ENCODE peak calls at places on chromosomes 4 and X, in four cellular contexts. One of them, this sample, is unnamed.

GRCh38 chr4:71241467-71242401 is 97.1 kb upstream of the SLC4A4 start:
- DNase-seq in osteocyte: no peak
- DNase-seq in germinal center: no peak
- DNase-seq in mesendoderm: no peak
- DNase-seq in this sample: no peak

GRCh38 chrX:12548746-12549145 is 242.5 kb upstream of the PRPS2 start:
- DNase-seq in osteocyte: no peak
- DNase-seq in germinal center: no peak
- DNase-seq in mesendoderm: peak
- DNase-seq in this sample: no peak

GRCh38 chrX:51257490-51257889 is 75.1 kb upstream of the NUDT10 start:
- DNase-seq in osteocyte: no peak
- DNase-seq in germinal center: no peak
- DNase-seq in mesendoderm: no peak
- DNase-seq in this sample: no peak

GRCh38 chr4:153466637-153467153 is 535 bp downstream of the TMEM131L start:
- DNase-seq in osteocyte: no peak
- DNase-seq in germinal center: peak
- DNase-seq in mesendoderm: no peak
- DNase-seq in this sample: no peak

GRCh38 chr4:151484396-151485102 is 75.6 kb downstream of the FHIP1A start:
- DNase-seq in osteocyte: no peak
- DNase-seq in germinal center: no peak
- DNase-seq in mesendoderm: peak
- DNase-seq in this sample: no peak

GRCh38 chr4:184938871-184939270 is 79.4 kb upstream of the HELT start:
- DNase-seq in osteocyte: peak
- DNase-seq in germinal center: no peak
- DNase-seq in mesendoderm: no peak
- DNase-seq in this sample: no peak

GRCh38 chr4:126223784-126224407 is 909.1 kb downstream of the FAT4 start:
- DNase-seq in osteocyte: no peak
- DNase-seq in germinal center: no peak
- DNase-seq in mesendoderm: peak
- DNase-seq in this sample: no peak

GRCh38 chr4:140858897-140859296 is 102.7 kb upstream of the TBC1D9 start:
- DNase-seq in osteocyte: no peak
- DNase-seq in germinal center: no peak
- DNase-seq in mesendoderm: peak
- DNase-seq in this sample: no peak

GRCh38 chrX:40632199-40632598 is 9.0 kb downstream of the MPC1L start:
- DNase-seq in osteocyte: no peak
- DNase-seq in germinal center: no peak
- DNase-seq in mesendoderm: no peak
- DNase-seq in this sample: no peak

GRCh38 chr4:77157859-77158486 is 966 bp downstream of the CCNG2 start:
- DNase-seq in osteocyte: peak
- DNase-seq in germinal center: peak
- DNase-seq in mesendoderm: peak
- DNase-seq in this sample: peak

GRCh38 chrX:134548257-134548732 is 88.3 kb downstream of the HPRT1 start:
- DNase-seq in osteocyte: no peak
- DNase-seq in germinal center: no peak
- DNase-seq in mesendoderm: peak
- DNase-seq in this sample: no peak

GRCh38 chrX:8867454-8867853 is 66.3 kb upstream of the FAM9A start:
- DNase-seq in osteocyte: no peak
- DNase-seq in germinal center: no peak
- DNase-seq in mesendoderm: peak
- DNase-seq in this sample: no peak

GRCh38 chr4:146436423-146437162 is 85.1 kb downstream of the SLC10A7 start:
- DNase-seq in osteocyte: no peak
- DNase-seq in germinal center: no peak
- DNase-seq in mesendoderm: no peak
- DNase-seq in this sample: no peak

GRCh38 chr4:150960079-150960478 is 55.0 kb downstream of the LRBA start:
- DNase-seq in osteocyte: no peak
- DNase-seq in germinal center: no peak
- DNase-seq in mesendoderm: peak
- DNase-seq in this sample: no peak

GRCh38 chrX:77743720-77744119 is 42.3 kb downstream of the ATRX start:
- DNase-seq in osteocyte: no peak
- DNase-seq in germinal center: no peak
- DNase-seq in mesendoderm: peak
- DNase-seq in this sample: no peak

GRCh38 chrX:19613645-19614323 is 98.5 kb upstream of the MAP3K15 start:
- DNase-seq in osteocyte: no peak
- DNase-seq in germinal center: no peak
- DNase-seq in mesendoderm: no peak
- DNase-seq in this sample: no peak

GRCh38 chr4:100081511-100081910 is 108.8 kb downstream of the DDIT4L start:
- DNase-seq in osteocyte: no peak
- DNase-seq in germinal center: no peak
- DNase-seq in mesendoderm: no peak
- DNase-seq in this sample: no peak

This sample was measured in stimulated activated CD8-positive, alpha-beta memory T cell treated with anti-CD3 and anti-CD28 coated beads, Interleukin-4, amount 100 ng/mL, for 4 hours.